ENCODE peak calls at places on chromosomes 3 and 15, in ten cellular contexts. S is stimulated activated CD4-positive, alpha-beta T cell treated with anti-CD3 and anti-CD28 coated beads, Interleukin-2, amount 100 ng/mL, for 48 hours; A is EH; N is nucleus accumbens; F is stimulated activated CD8-positive, alpha-beta memory T cell treated with anti-CD3 and anti-CD28 coated beads, Interleukin-2, amount 100 ng/mL, for 48 hours; B is cardiac muscle cell; W is transverse colon; Z is lower lobe of right lung; O is activated naive CD8-positive, alpha-beta T cell treated with anti-CD3 and anti-CD28 coated beads, Interleukin-2, amount 50 U/mL, for 24 hours; J is H1. G is an unnamed sample.

GRCh38 chr15:78927077-78927790 is 17.6 kb downstream of the CTSH start:
- DNase-seq in S (no peak), A (no peak), N (no peak), F (no peak), B (no peak), W (no peak), Z (no peak), O (no peak), J (no peak), G (no peak)

GRCh38 chr3:120795959-120796358 is 53.4 kb downstream of the GTF2E1 start:
- DNase-seq in S (no peak), A (no peak), N (no peak), F (no peak), B (no peak), W (no peak), Z (no peak), O (no peak), J (no peak), G (no peak)

GRCh38 chr3:172315401-172316091 is 132.7 kb downstream of the GHSR start:
- DNase-seq in S (no peak), A (peak; percentile 81), N (no peak), F (no peak), B (no peak), W (peak; percentile 43), Z (no peak), O (no peak), J (no peak), G (no peak)

GRCh38 chr15:48330045-48330840 is 986 bp upstream of the DUT start:
- DNase-seq in S (no peak), A (peak; percentile 42), N (no peak), F (no peak), B (peak; percentile 35), W (no peak), Z (no peak), O (no peak), J (no peak), G (peak; percentile 2)

GRCh38 chr3:194990454-194991337 is 280.3 kb downstream of the XXYLT1 start:
- DNase-seq in S (no peak), A (no peak), N (no peak), F (no peak), B (no peak), W (no peak), Z (no peak), O (no peak), J (no peak), G (no peak)

GRCh38 chr3:14780927-14781507 is 37.7 kb upstream of the FGD5 start:
- DNase-seq in S (no peak), A (peak; percentile 36), N (no peak), F (peak; percentile 8), B (peak; percentile 82), W (peak; percentile 62), Z (peak; percentile 68), O (peak; percentile 50), J (peak; percentile 70), G (no peak)

GRCh38 chr15:70063284-70063991 is 34.3 kb downstream of the TLE3 start:
- DNase-seq in S (no peak), A (no peak), N (no peak), F (no peak), B (no peak), W (no peak), Z (no peak), O (no peak), J (no peak), G (no peak)

GRCh38 chr15:68553994-68554715 is 24.6 kb upstream of the CORO2B start:
- DNase-seq in S (peak; percentile 86), A (peak; percentile 66), N (no peak), F (peak; percentile 46), B (peak; percentile 89), W (peak; percentile 65), Z (no peak), O (peak; percentile 78), J (no peak), G (peak; percentile 80)

GRCh38 chr3:143099213-143099612 is 20.4 kb upstream of the CHST2 start:
- DNase-seq in S (no peak), A (no peak), N (no peak), F (no peak), B (no peak), W (no peak), Z (no peak), O (no peak), J (no peak), G (no peak)